ENCODE peak calls at places on chromosomes 13 and 19, in six cellular contexts. R, E, H, Z, D and S are unnamed samples.

GRCh38 chr13:52832268-52832667 is 16.2 kb downstream of the PCDH8 start:
- DNase-seq in R (no peak), E (no peak), H (peak; percentile 82), Z (no peak), D (no peak), S (no peak)

GRCh38 chr19:31648347-31648746 is 299.1 kb upstream of the TSHZ3 start:
- DNase-seq in R (no peak), E (no peak), H (no peak), Z (no peak), D (no peak), S (no peak)

GRCh38 chr13:49759503-49759902 is 33.0 kb downstream of the KPNA3 start:
- DNase-seq in R (no peak), E (no peak), H (no peak), Z (no peak), D (no peak), S (no peak)

GRCh38 chr19:43723588-43723987 is 7.7 kb downstream of the IRGC start:
- DNase-seq in R (no peak), E (no peak), H (no peak), Z (no peak), D (no peak), S (no peak)

GRCh38 chr19:6610934-6611370 is 20.0 kb upstream of the CD70 start:
- DNase-seq in R (no peak), E (no peak), H (no peak), Z (no peak), D (no peak), S (no peak)

GRCh38 chr13:37026778-37027177 is 26.2 kb downstream of the EXOSC8 start:
- DNase-seq in R (no peak), E (no peak), H (no peak), Z (no peak), D (no peak), S (no peak)

GRCh38 chr19:27966390-27966816 is 1246.5 kb downstream of the UQCRFS1 start:
- DNase-seq in R (no peak), E (no peak), H (no peak), Z (no peak), D (no peak), S (no peak)

GRCh38 chr19:19545128-19545591 is 7.1 kb downstream of the CILP2 start:
- DNase-seq in R (no peak), E (no peak), H (no peak), Z (no peak), D (no peak), S (no peak)

GRCh38 chr13:100454876-100455275 is 133.7 kb downstream of the GGACT start:
- DNase-seq in R (no peak), E (no peak), H (no peak), Z (no peak), D (no peak), S (no peak)

GRCh38 chr19:9075064-9075964 is 11.5 kb upstream of the OR1M1 start:
- DNase-seq in R (no peak), E (peak; percentile 93), H (no peak), Z (peak; percentile 4), D (peak; percentile 21), S (peak; percentile 77)

GRCh38 chr19:47740866-47741519 is 4.4 kb upstream of the NOP53 start:
- DNase-seq in R (no peak), E (peak; percentile 66), H (no peak), Z (no peak), D (no peak), S (no peak)

GRCh38 chr19:39318690-39319089 is 2.0 kb downstream of the LRFN1 start:
- DNase-seq in R (no peak), E (no peak), H (no peak), Z (no peak), D (no peak), S (no peak)

GRCh38 chr19:8526345-8527062 is 12.5 kb upstream of the ZNF414 start:
- DNase-seq in R (no peak), E (peak; percentile 93), H (no peak), Z (peak; percentile 24), D (peak; percentile 49), S (peak; percentile 95)

GRCh38 chr19:10334340-10335148 is 1.2 kb upstream of the RAVER1 start:
- DNase-seq in R (no peak), E (peak; percentile 97), H (no peak), Z (peak; percentile 19), D (peak; percentile 41), S (peak; percentile 92)

GRCh38 chr13:72507394-72508199 is 219.8 kb downstream of the MZT1 start:
- DNase-seq in R (no peak), E (peak; percentile 3), H (no peak), Z (no peak), D (no peak), S (no peak)

GRCh38 chr19:18167975-18168645 is 5.5 kb upstream of the IFI30 start:
- DNase-seq in R (no peak), E (peak; percentile 63), H (no peak), Z (peak; percentile 12), D (no peak), S (no peak)

GRCh38 chr13:106522112-106522511 is 13.3 kb downstream of the EFNB2 start:
- DNase-seq in R (no peak), E (no peak), H (no peak), Z (no peak), D (no peak), S (no peak)

GRCh38 chr13:34867590-34867989 is 74.5 kb upstream of the NBEA start:
- DNase-seq in R (no peak), E (no peak), H (no peak), Z (no peak), D (no peak), S (no peak)

GRCh38 chr13:30331331-30331771 is 24.0 kb upstream of the KATNAL1 start:
- DNase-seq in R (no peak), E (peak; percentile 76), H (no peak), Z (no peak), D (no peak), S (no peak)

GRCh38 chr19:32676186-32676894 is 692 bp downstream of the RGS9BP start:
- DNase-seq in R (no peak), E (peak; percentile 23), H (no peak), Z (no peak), D (no peak), S (no peak)

GRCh38 chr13:99237981-99238662 is 20.1 kb downstream of the GPR18 start:
- DNase-seq in R (no peak), E (peak; percentile 30), H (no peak), Z (no peak), D (no peak), S (no peak)

GRCh38 chr19:30448386-30449130 is 76.4 kb downstream of the ZNF536 start:
- DNase-seq in R (no peak), E (no peak), H (no peak), Z (no peak), D (no peak), S (no peak)

GRCh38 chr19:10864538-10864899 is 6.8 kb upstream of the CARM1 start:
- DNase-seq in R (peak; percentile 64), E (peak; percentile 87), H (no peak), Z (peak; percentile 72), D (peak; percentile 37), S (peak; percentile 88)

GRCh38 chr19:4474504-4475136 is 2.5 kb downstream of the HDGFL2 start:
- DNase-seq in R (no peak), E (no peak), H (no peak), Z (peak; percentile 13), D (no peak), S (no peak)

GRCh38 chr19:44847144-44848035 is 1.3 kb downstream of the NECTIN2 start:
- DNase-seq in R (no peak), E (peak; percentile 91), H (no peak), Z (peak; percentile 9), D (no peak), S (peak; percentile 79)

GRCh38 chr19:4120531-4120930 is 3.4 kb downstream of the MAP2K2 start:
- DNase-seq in R (no peak), E (no peak), H (no peak), Z (no peak), D (no peak), S (no peak)

GRCh38 chr13:80363890-80364503 is 23.1 kb upstream of the SPRY2 start:
- DNase-seq in R (no peak), E (no peak), H (no peak), Z (no peak), D (no peak), S (no peak)

GRCh38 chr19:38664503-38665211 is 17.2 kb downstream of the ACTN4 start:
- DNase-seq in R (no peak), E (no peak), H (no peak), Z (no peak), D (no peak), S (no peak)

GRCh38 chr19:2063824-2064223 is 12.8 kb upstream of the MKNK2 start:
- DNase-seq in R (no peak), E (no peak), H (no peak), Z (no peak), D (no peak), S (no peak)

GRCh38 chr13:41137951-41138350 is 5.3 kb upstream of the KBTBD6 start:
- DNase-seq in R (no peak), E (no peak), H (no peak), Z (no peak), D (no peak), S (no peak)

GRCh38 chr19:46076951-46077814 is 36.4 kb upstream of the IGFL4 start:
- DNase-seq in R (no peak), E (peak; percentile 71), H (peak; percentile 60), Z (peak; percentile 19), D (peak; percentile 60), S (peak; percentile 82)

GRCh38 chr19:16377521-16377920 is 52.9 kb downstream of the KLF2 start:
- DNase-seq in R (no peak), E (no peak), H (no peak), Z (no peak), D (no peak), S (no peak)

GRCh38 chr13:77719128-77719527 is 21.6 kb downstream of the SLAIN1 start:
- DNase-seq in R (no peak), E (no peak), H (no peak), Z (no peak), D (no peak), S (no peak)